ENCODE peak calls at places on chromosomes 7 and 10, in nine cellular contexts. C is iris pigment epithelial cell; E is stimulated activated CD8-positive, alpha-beta memory T cell treated with anti-CD3 and anti-CD28 coated beads, Interleukin-7, amount 100 ng/mL, for 4 hours; Y is anterior cingulate cortex; D is lower leg skin; V is GM13976; P is naive thymus-derived CD4-positive, alpha-beta T cell; U is COR-L47; A is lung. L is an unnamed sample.

GRCh38 chr7:99224263-99224947 is 16.5 kb upstream of the KPNA7 start:
- DNase-seq in D (no peak), P (no peak), U (no peak), E (no peak), A (no peak), C (peak; percentile 41), V (no peak), Y (no peak), L (no peak)

GRCh38 chr7:135991322-135991721 is 14.2 kb upstream of the MTPN start:
- DNase-seq in V (no peak), A (no peak), C (no peak), Y (no peak), U (no peak), E (no peak), D (no peak), P (no peak), L (no peak)

GRCh38 chr7:16644624-16644986 is 949 bp downstream of the ANKMY2 start:
- DNase-seq in P (peak; percentile 48), D (peak; percentile 59), U (peak; percentile 27), C (peak; percentile 70), Y (no peak), E (peak; percentile 57), A (peak; percentile 52), V (peak; percentile 18), L (peak; percentile 19)

GRCh38 chr7:23334482-23335056 is 35.4 kb downstream of the MALSU1 start:
- DNase-seq in C (peak; percentile 97), D (no peak), U (peak; percentile 74), V (no peak), E (no peak), A (peak; percentile 51), P (no peak), Y (no peak), L (no peak)

GRCh38 chr7:124031919-124032318 is 948 bp downstream of the TMEM229A start:
- DNase-seq in A (no peak), C (no peak), D (no peak), V (peak; percentile 13), E (no peak), P (no peak), Y (peak; percentile 49), U (no peak), L (no peak)

GRCh38 chr7:137804819-137805218 is 42.0 kb downstream of the DGKI start:
- DNase-seq in A (no peak), U (peak; percentile 84), C (no peak), V (no peak), P (no peak), Y (no peak), E (no peak), D (no peak), L (no peak)

GRCh38 chr7:55161154-55161687 is 142.4 kb downstream of the EGFR start:
- DNase-seq in C (no peak), V (no peak), A (no peak), U (no peak), P (no peak), D (no peak), E (no peak), Y (no peak), L (no peak)

GRCh38 chr7:151735854-151736402 is 141.0 kb downstream of the PRKAG2 start:
- DNase-seq in V (no peak), D (no peak), E (no peak), C (no peak), Y (no peak), A (no peak), P (no peak), U (peak; percentile 90), L (no peak)

GRCh38 chr7:6444516-6445269 is 3.1 kb downstream of the DAGLB start:
- DNase-seq in U (no peak), E (no peak), P (no peak), A (no peak), V (no peak), Y (no peak), D (no peak), C (no peak), L (no peak)

GRCh38 chr7:91957236-91957635 is 16.6 kb downstream of the AKAP9 start:
- DNase-seq in V (no peak), P (no peak), A (no peak), U (no peak), Y (no peak), E (no peak), C (no peak), D (no peak), L (no peak)

GRCh38 chr7:104978460-104978859 is 35.5 kb upstream of the KMT2E start:
- DNase-seq in V (no peak), Y (no peak), E (no peak), P (no peak), C (no peak), D (peak; percentile 88), U (no peak), A (no peak), L (no peak)

GRCh38 chr10:74282151-74282852 is 131.3 kb downstream of the ADK start:
- DNase-seq in D (no peak), A (no peak), U (no peak), E (no peak), C (peak; percentile 65), P (no peak), V (no peak), Y (no peak), L (no peak)

GRCh38 chr7:144827581-144828139 is 8.2 kb downstream of the TPK1 start:
- DNase-seq in E (no peak), D (no peak), Y (no peak), V (no peak), C (peak; percentile 92), U (no peak), P (no peak), A (no peak), L (no peak)

GRCh38 chr7:2018786-2019692 is 213.7 kb downstream of the MAD1L1 start:
- DNase-seq in V (peak; percentile 65), E (no peak), C (peak; percentile 65), Y (no peak), A (no peak), P (no peak), D (peak; percentile 41), U (no peak), L (no peak)

GRCh38 chr10:62899316-62899715 is 83.2 kb upstream of the EGR2 start:
- DNase-seq in C (no peak), D (no peak), P (no peak), V (no peak), E (no peak), A (no peak), Y (no peak), U (no peak), L (no peak)

GRCh38 chr7:54888736-54889082 is 129.7 kb upstream of the SEC61G start:
- DNase-seq in E (no peak), C (no peak), D (no peak), V (no peak), U (no peak), Y (no peak), P (no peak), A (no peak), L (no peak)

GRCh38 chr7:127253289-127254162 is 785 bp upstream of the GRM8 start:
- DNase-seq in E (peak; percentile 43), P (peak; percentile 49), C (peak; percentile 65), V (peak; percentile 82), D (peak; percentile 26), A (peak; percentile 61), U (peak; percentile 40), Y (peak; percentile 74), L (peak; percentile 33)

GRCh38 chr10:47016564-47016963 is 105.3 kb downstream of the PTPN20 start:
- DNase-seq in P (no peak), A (no peak), V (no peak), Y (no peak), U (no peak), C (no peak), E (no peak), D (no peak), L (no peak)

GRCh38 chr7:43260980-43261878 is 148.8 kb downstream of the HECW1 start:
- DNase-seq in A (peak; percentile 77), E (peak; percentile 32), V (peak; percentile 73), U (peak; percentile 40), Y (peak; percentile 13), D (peak; percentile 41), C (peak; percentile 81), P (peak; percentile 42), L (peak; percentile 31)

GRCh38 chr10:71584902-71585578 is 134.5 kb downstream of the C10orf105 start:
- DNase-seq in A (no peak), E (no peak), P (no peak), C (peak; percentile 32), Y (no peak), D (no peak), U (no peak), V (no peak), L (no peak)

GRCh38 chr7:14902589-14902963 is at the start of gene DGKB:
- DNase-seq in C (no peak), A (no peak), E (no peak), D (no peak), U (peak; percentile 56), P (no peak), V (no peak), Y (peak; percentile 59), L (no peak)

GRCh38 chr7:96548664-96549063 is 161.0 kb downstream of the SEM1 start:
- DNase-seq in E (no peak), P (no peak), U (no peak), D (no peak), Y (no peak), A (no peak), V (no peak), C (no peak), L (no peak)

GRCh38 chr7:94687810-94688209 is 31.9 kb upstream of the SGCE start:
- DNase-seq in V (no peak), C (peak; percentile 75), D (no peak), U (no peak), P (no peak), E (no peak), A (no peak), Y (no peak), L (no peak)

GRCh38 chr10:125146791-125147604 is 13.4 kb downstream of the CTBP2 start:
- DNase-seq in A (no peak), V (peak; percentile 48), P (no peak), Y (no peak), U (peak; percentile 18), D (no peak), E (no peak), C (peak; percentile 58), L (no peak)

GRCh38 chr10:97726636-97727178 is 10.2 kb upstream of the ZFYVE27 start:
- DNase-seq in C (peak; percentile 86), U (no peak), P (no peak), E (no peak), D (no peak), A (no peak), Y (no peak), V (no peak), L (no peak)

GRCh38 chr10:19892677-19893076 is 76.4 kb downstream of the PLXDC2 start:
- DNase-seq in D (no peak), Y (no peak), A (no peak), P (no peak), E (no peak), V (no peak), U (no peak), C (no peak), L (no peak)

GRCh38 chr7:94182066-94182465 is 177.9 kb upstream of the BET1 start:
- DNase-seq in E (no peak), U (no peak), C (peak; percentile 96), P (no peak), V (no peak), A (no peak), D (no peak), Y (no peak), L (no peak)

GRCh38 chr7:105132835-105133234 is 118.8 kb downstream of the KMT2E start:
- DNase-seq in C (no peak), Y (no peak), D (no peak), A (no peak), P (no peak), E (no peak), V (no peak), U (no peak), L (no peak)

GRCh38 chr7:1458676-1459511 is at the start of gene MICALL2:
- DNase-seq in D (peak; percentile 63), E (no peak), P (no peak), Y (peak; percentile 43), C (peak; percentile 87), V (peak; percentile 60), A (peak; percentile 77), U (peak; percentile 50), L (peak; percentile 19)

L was measured in T-cell.